ENCODE peak calls at places on chromosome 20, in four cellular contexts. R, M, K and F are unnamed samples.

GRCh38 chr20:56003966-56004365 is 1.4 kb downstream of the CBLN4 start:
- DNase-seq in K (no peak), M (peak), R (no peak), F (no peak)

GRCh38 chr20:45268531-45268930 is 14.2 kb upstream of the SLPI start:
- DNase-seq in R (no peak), K (peak), M (no peak), F (no peak)

GRCh38 chr20:63696311-63696627 is 183 bp upstream of the TNFRSF6B start:
- DNase-seq in R (peak), K (peak), M (peak), F (no peak)

GRCh38 chr20:32885201-32885600 is 26.5 kb downstream of the EFCAB8 start:
- DNase-seq in M (no peak), R (no peak), K (no peak), F (no peak)

GRCh38 chr20:13340088-13340487 is 119.0 kb downstream of the ISM1 start:
- DNase-seq in R (no peak), M (no peak), K (no peak), F (no peak)

GRCh38 chr20:24751551-24751950 is 197.5 kb upstream of the CST7 start:
- DNase-seq in R (no peak), M (no peak), K (no peak), F (no peak)

GRCh38 chr20:9981834-9982233 is 53.0 kb upstream of the ANKEF1 start:
- DNase-seq in K (peak), R (peak), M (peak), F (no peak)

GRCh38 chr20:31815408-31816188 is 3.6 kb upstream of the MYLK2 start:
- DNase-seq in K (peak), R (peak), M (peak), F (peak)

GRCh38 chr20:2135018-2135417 is 33.4 kb downstream of the STK35 start:
- DNase-seq in R (no peak), M (no peak), K (no peak), F (no peak)

GRCh38 chr20:63090682-63091571 is 84.2 kb upstream of the BHLHE23 start:
- DNase-seq in R (no peak), K (no peak), M (no peak), F (no peak)

GRCh38 chr20:36097751-36098151 is 56.8 kb upstream of the EPB41L1 start:
- DNase-seq in M (no peak), K (no peak), R (no peak), F (no peak)

GRCh38 chr20:9236408-9236912 is 167.6 kb downstream of the PLCB4 start:
- DNase-seq in M (no peak), R (no peak), K (no peak), F (no peak)

GRCh38 chr20:31868853-31869672 is 1.3 kb downstream of the DUSP15 start:
- DNase-seq in M (no peak), K (no peak), R (no peak), F (no peak)

GRCh38 chr20:39429716-39430115 is 467.6 kb downstream of the DHX35 start:
- DNase-seq in R (no peak), M (peak), K (no peak), F (no peak)

GRCh38 chr20:35768731-35769664 is 2.8 kb upstream of the PHF20 start:
- DNase-seq in M (peak), K (peak), R (peak), F (peak)

GRCh38 chr20:61600061-61600460 is 348.0 kb downstream of the CDH4 start:
- DNase-seq in R (no peak), K (no peak), M (no peak), F (no peak)

GRCh38 chr20:38726849-38727601 is 2.7 kb downstream of the SLC32A1 start:
- DNase-seq in K (peak), M (no peak), R (peak), F (no peak)

GRCh38 chr20:63247678-63248228 is 6.5 kb downstream of the NKAIN4 start:
- DNase-seq in K (no peak), R (no peak), M (no peak), F (no peak)

GRCh38 chr20:13684566-13685222 is 46.0 kb upstream of the TASP1 start:
- DNase-seq in M (no peak), K (no peak), R (no peak), F (no peak)

GRCh38 chr20:2800590-2801458 is at the start of gene CPXM1:
- DNase-seq in M (peak), R (no peak), K (peak), F (no peak)

GRCh38 chr20:24470031-24470781 is 777 bp downstream of the SYNDIG1 start:
- DNase-seq in K (no peak), R (peak), M (peak), F (no peak)

GRCh38 chr20:2656471-2657117 is 4.2 kb downstream of the NOP56 start:
- DNase-seq in K (no peak), M (no peak), R (no peak), F (no peak)

GRCh38 chr20:51591871-51592270 is 49.4 kb upstream of the NFATC2 start:
- DNase-seq in M (no peak), K (no peak), R (no peak), F (no peak)

GRCh38 chr20:63696628-63697356 is at the start of gene TNFRSF6B:
- DNase-seq in R (no peak), K (no peak), M (no peak), F (no peak)

GRCh38 chr20:56222201-56222600 is 26.3 kb upstream of the MC3R start:
- DNase-seq in K (no peak), R (no peak), M (no peak), F (no peak)

DNA sequence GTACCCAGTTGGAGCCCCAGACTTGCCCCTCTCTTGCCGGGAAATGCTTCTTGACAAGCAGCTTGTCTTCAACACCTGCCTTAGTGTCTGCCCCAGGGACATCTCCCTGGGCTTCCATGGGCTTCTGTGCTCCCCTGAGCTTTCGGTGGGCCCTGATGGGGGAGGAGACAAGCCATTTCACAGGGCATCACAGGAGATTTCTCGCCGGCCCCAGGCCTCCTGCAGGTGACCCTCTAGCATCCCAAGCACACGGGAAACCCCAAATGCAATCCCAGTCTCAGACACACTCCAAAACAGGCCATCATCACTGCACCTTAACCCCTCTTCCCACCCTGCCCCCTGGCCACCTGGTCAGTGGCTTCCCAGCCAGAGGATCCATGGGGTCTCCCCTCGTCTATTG is 74.5 kb downstream of the JPH2 start:
- DNase-seq in K (no peak), M (no peak), R (no peak), F (no peak)
- H3K27ac ChIP-seq in K (peak), M (no peak), R (no peak), F (peak)

GRCh38 chr20:4065405-4065841 is 50.1 kb upstream of the RNF24 start:
- DNase-seq in R (peak), M (no peak), K (peak), F (no peak)
- H3K27ac ChIP-seq in R (peak), M (peak), K (no peak), F (peak)

DNA sequence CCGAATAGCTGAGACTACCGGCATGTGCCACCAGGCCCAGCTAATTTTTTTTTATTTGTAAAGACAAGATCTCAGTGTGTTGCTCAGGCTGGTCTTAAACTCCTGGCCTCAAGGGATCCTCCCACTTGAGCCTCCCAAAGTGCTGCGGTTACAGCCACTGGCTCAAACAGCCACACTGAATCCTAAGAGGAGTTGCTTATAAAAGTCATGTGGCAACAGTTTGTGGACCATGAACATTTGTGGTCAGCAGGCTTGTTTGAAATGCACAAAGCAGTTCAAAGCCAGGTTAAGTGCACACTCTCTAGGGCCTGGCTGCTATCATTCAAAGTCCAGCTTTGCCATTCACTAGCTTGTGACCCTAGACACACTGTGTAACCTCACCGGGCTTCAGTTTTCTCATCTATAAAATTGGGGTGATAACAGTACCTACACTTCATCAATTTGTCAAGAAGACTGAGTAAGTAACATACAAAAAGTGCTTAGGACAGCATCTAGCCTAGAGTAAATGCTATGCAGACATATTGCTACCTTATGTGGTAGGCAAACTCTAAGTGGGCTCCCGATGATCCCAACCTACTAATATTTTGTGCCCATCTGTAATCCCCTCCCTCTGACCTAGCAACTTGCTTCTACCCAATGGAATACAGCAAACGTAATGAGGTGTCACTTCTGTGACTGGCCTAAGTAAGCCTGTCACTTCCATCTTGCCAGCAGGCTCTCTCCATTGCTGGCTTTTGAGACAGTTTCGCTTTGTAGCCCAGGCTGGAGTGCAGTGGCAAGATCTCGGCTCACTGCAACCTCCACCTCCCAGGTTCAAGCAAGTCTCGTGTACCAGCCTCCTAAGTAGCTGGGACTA is 122.9 kb downstream of the ZMYND8 start:
- DNase-seq in M (no peak), R (peak), K (peak), F (no peak)
- H3K27ac ChIP-seq in M (no peak), R (no peak), K (no peak), F (no peak)

GRCh38 chr20:50445367-50446151 is 64.6 kb upstream of the PTPN1 start:
- DNase-seq in K (no peak), R (no peak), M (no peak), F (no peak)
- H3K27ac ChIP-seq in K (no peak), R (no peak), M (peak), F (no peak)

GRCh38 chr20:37188787-37189186 is 9.4 kb upstream of the MROH8 start:
- DNase-seq in M (no peak), K (no peak), R (no peak), F (no peak)

GRCh38 chr20:37192137-37192854 is 12.9 kb upstream of the MROH8 start:
- DNase-seq in K (peak), M (peak), R (peak), F (peak)

GRCh38 chr20:37193226-37193625 is 13.9 kb upstream of the MROH8 start:
- DNase-seq in K (no peak), R (no peak), M (no peak), F (no peak)

GRCh38 chr20:37190354-37190753 is 11.0 kb upstream of the MROH8 start:
- DNase-seq in R (no peak), M (no peak), K (no peak), F (no peak)

DNA sequence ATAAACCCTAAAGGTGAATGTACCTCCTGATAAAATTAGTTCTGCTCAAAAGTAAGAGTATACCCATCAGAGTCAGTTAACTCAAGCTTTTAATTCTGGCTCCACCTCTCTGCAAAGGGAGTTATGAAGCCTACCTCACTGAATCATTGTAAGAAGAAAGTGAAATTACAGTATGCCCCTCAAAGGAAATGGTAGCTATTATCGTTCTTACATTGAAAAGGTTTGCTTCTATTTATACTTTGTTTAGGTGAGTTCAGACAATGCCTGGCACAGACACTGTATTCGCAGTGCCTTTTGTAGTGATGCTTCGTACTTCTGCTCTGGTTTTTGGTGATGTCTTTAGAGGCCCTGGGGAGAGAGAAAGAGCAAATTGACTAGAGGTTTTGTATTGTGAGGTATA is 10.3 kb upstream of the MROH8 start:
- DNase-seq in K (no peak), M (no peak), R (no peak), F (no peak)
- H3K27ac ChIP-seq in K (no peak), M (no peak), R (no peak), F (peak)